ENCODE peak calls at places on chromosome 12, in nine cellular contexts. R is fibroblast of mammary gland, C is K562, Q is endothelial cell, H is B cell, J is neural crest cell, T is AG10803, P is gastrocnemius medialis, X is MCF 10A. Z is an unnamed sample.

GRCh38 chr12:25320123-25321006 is 69.6 kb upstream of the KRAS start:
- DNase-seq in X (no peak), Q (no peak), H (peak; percentile 47), C (no peak), R (no peak), T (peak; percentile 24), P (no peak), J (no peak), Z (no peak)

GRCh38 chr12:100110276-100110675 is 32.4 kb downstream of the BLTP3B start:
- DNase-seq in R (no peak), C (no peak), P (no peak), J (no peak), Q (no peak), T (no peak), X (no peak), H (no peak), Z (no peak)

GRCh38 chr12:51920046-51920445 is 12.7 kb downstream of the ACVRL1 start:
- DNase-seq in H (no peak), R (no peak), P (no peak), T (no peak), X (no peak), C (no peak), J (no peak), Q (no peak), Z (no peak)

GRCh38 chr12:132593521-132593920 is 16.9 kb downstream of the LRCOL1 start:
- DNase-seq in R (no peak), T (no peak), Q (no peak), C (no peak), H (no peak), X (no peak), J (no peak), P (no peak), Z (no peak)

GRCh38 chr12:56007892-56008471 is 10.9 kb downstream of the SUOX start:
- DNase-seq in R (peak; percentile 14), C (no peak), T (peak; percentile 31), H (no peak), J (no peak), Q (no peak), P (no peak), X (peak; percentile 8), Z (no peak)

GRCh38 chr12:650983-651382 is 12.3 kb downstream of the NINJ2 start:
- DNase-seq in T (no peak), Q (no peak), R (no peak), H (no peak), C (no peak), J (no peak), X (no peak), P (no peak), Z (no peak)

GRCh38 chr12:12441051-12441807 is 84.4 kb downstream of the BORCS5 start:
- DNase-seq in P (no peak), T (no peak), Q (no peak), C (no peak), H (no peak), R (no peak), J (no peak), X (no peak), Z (no peak)

GRCh38 chr12:124731869-124732268 is 131.8 kb downstream of the SCARB1 start:
- DNase-seq in P (no peak), Q (no peak), J (no peak), X (no peak), T (no peak), R (no peak), H (no peak), C (no peak), Z (no peak)

GRCh38 chr12:84756961-84757360 is 155.6 kb downstream of the SLC6A15 start:
- DNase-seq in J (no peak), R (peak; percentile 65), C (no peak), X (no peak), T (peak; percentile 87), P (no peak), H (no peak), Q (no peak), Z (no peak)

GRCh38 chr12:40149673-40150260 is 43.9 kb upstream of the SLC2A13 start:
- DNase-seq in H (no peak), T (no peak), X (peak; percentile 31), J (no peak), C (no peak), P (no peak), R (peak; percentile 43), Q (no peak), Z (no peak)

GRCh38 chr12:74317078-74317581 is 220.5 kb upstream of the ATXN7L3B start:
- DNase-seq in X (peak; percentile 62), C (peak; percentile 55), J (no peak), T (no peak), Q (peak; percentile 11), P (no peak), R (peak; percentile 28), H (no peak), Z (no peak)

GRCh38 chr12:122366685-122367475 is 55.6 kb downstream of the CLIP1 start:
- DNase-seq in P (peak; percentile 79), X (peak; percentile 86), J (no peak), H (no peak), R (peak; percentile 96), C (peak; percentile 61), Q (peak; percentile 13), T (peak; percentile 96), Z (peak; percentile 22)

GRCh38 chr12:42985506-42985905 is 396.0 kb upstream of the PRICKLE1 start:
- DNase-seq in T (no peak), J (no peak), Q (peak; percentile 13), C (no peak), H (no peak), R (no peak), X (no peak), P (no peak), Z (no peak)

GRCh38 chr12:21428241-21428640 is 9.2 kb upstream of the PYROXD1 start:
- DNase-seq in T (no peak), C (no peak), H (no peak), P (no peak), Q (no peak), X (no peak), R (peak; percentile 12), J (no peak), Z (no peak)

GRCh38 chr12:66548338-66549049 is 130.4 kb downstream of the GRIP1 start:
- DNase-seq in P (no peak), C (no peak), Q (no peak), X (no peak), H (no peak), R (no peak), J (no peak), T (no peak), Z (no peak)
- TF ChIP-seq CTCF in P (no peak), C (no peak), Q (peak; percentile 25), X (no peak), H (peak; percentile 40), R (peak; percentile 28), J (peak; percentile 52), T (peak; percentile 28), Z (no peak)

GRCh38 chr12:127984386-127985055 is 282.4 kb upstream of the TMEM132C start:
- DNase-seq in Q (no peak), R (no peak), J (no peak), C (no peak), X (no peak), T (peak; percentile 59), P (no peak), H (no peak), Z (no peak)

GRCh38 chr12:127980585-127980984 is 286.4 kb upstream of the TMEM132C start:
- DNase-seq in T (no peak), Q (no peak), C (peak; percentile 2), R (no peak), P (no peak), J (no peak), X (no peak), H (no peak), Z (no peak)
- TF ChIP-seq CTCF in T (no peak), Q (no peak), C (no peak), R (no peak), P (no peak), J (no peak), X (no peak), H (no peak), Z (no peak)

GRCh38 chr12:101474248-101474647 is 888 bp upstream of the SPIC start:
- DNase-seq in R (no peak), T (no peak), P (no peak), Q (no peak), H (no peak), X (no peak), J (no peak), C (no peak), Z (no peak)
- TF ChIP-seq CTCF in R (no peak), T (no peak), P (no peak), Q (no peak), H (no peak), X (no peak), J (no peak), C (no peak), Z (no peak)

GRCh38 chr12:29316772-29317171 is 64.2 kb downstream of the ERGIC2 start:
- DNase-seq in Q (no peak), R (peak; percentile 30), X (no peak), C (peak; percentile 26), T (peak; percentile 42), H (no peak), J (no peak), P (no peak), Z (no peak)
- TF ChIP-seq CTCF in Q (no peak), R (no peak), X (no peak), C (no peak), T (no peak), H (no peak), J (no peak), P (no peak), Z (no peak)

GRCh38 chr12:2940564-2940963 is 18.6 kb upstream of the TEAD4 start:
- DNase-seq in H (no peak), J (no peak), X (no peak), Q (no peak), T (no peak), P (no peak), R (no peak), C (peak; percentile 29), Z (no peak)

GRCh38 chr12:2941524-2941923 is 17.7 kb upstream of the TEAD4 start:
- DNase-seq in H (no peak), P (no peak), R (no peak), Q (no peak), J (no peak), C (no peak), T (no peak), X (no peak), Z (no peak)

DNA sequence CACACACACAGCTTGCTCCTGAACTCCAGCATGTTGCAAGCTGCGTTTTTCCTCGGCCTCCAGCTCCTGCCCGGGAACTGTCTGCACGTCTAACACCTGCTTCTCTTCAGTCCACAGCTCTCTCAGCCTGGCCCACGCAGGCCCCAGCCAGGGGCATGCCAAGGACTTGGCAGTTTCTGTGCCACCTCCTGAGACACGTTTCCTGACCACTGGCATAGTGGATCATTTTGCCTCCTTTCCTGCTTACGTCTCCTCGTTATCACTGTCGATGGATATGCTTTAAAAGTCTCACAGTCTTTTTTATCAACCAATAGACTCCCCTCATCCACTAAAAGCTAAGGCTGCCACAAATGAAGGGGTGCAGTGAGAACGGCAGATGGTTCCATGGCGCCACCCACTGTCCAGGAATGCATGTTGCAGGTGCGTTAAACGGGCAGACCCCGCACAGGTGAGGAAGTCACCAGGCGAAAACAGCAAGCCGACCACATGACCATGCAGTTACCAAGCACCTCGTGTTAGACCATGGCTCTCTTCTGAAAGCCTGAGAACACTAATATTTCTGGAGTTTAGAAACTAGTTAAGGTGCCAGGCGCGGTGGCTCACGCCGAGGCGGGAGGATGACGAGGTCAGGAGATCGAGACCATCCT is 14.7 kb upstream of the TEAD4 start:
- DNase-seq in H (peak; percentile 48), J (peak; percentile 12), R (peak; percentile 28), P (no peak), T (no peak), X (peak; percentile 68), C (peak; percentile 64), Q (peak; percentile 56), Z (peak; percentile 80)
- TF ChIP-seq CTCF in H (peak; percentile 67), J (peak; percentile 81), R (peak; percentile 75), P (peak; percentile 77), T (peak; percentile 64), X (peak; percentile 84), C (peak; percentile 78), Q (peak; percentile 73), Z (peak; percentile 83)